ENCODE peak calls at places on chromosomes 7 and 10, in five cellular contexts. S is GM12865; Y is glutamatergic neuron; U is foreskin fibroblast; Q is CD4-positive, alpha-beta T cell. L is an unnamed sample.

GRCh38 chr10:102327641-102328040 is 67.9 kb upstream of the NFKB2 start:
- DNase-seq in S (no peak), Y (no peak), U (no peak), Q (no peak), L (no peak)

GRCh38 chr7:120857558-120858298 is at the start of gene TSPAN12:
- DNase-seq in S (peak), Y (peak), U (peak), Q (peak), L (peak)

GRCh38 chr7:77391230-77391629 is 24.9 kb downstream of the GSAP start:
- DNase-seq in S (peak), Y (no peak), U (no peak), Q (no peak), L (no peak)

GRCh38 chr10:130423455-130424305 is 287.5 kb downstream of the GLRX3 start:
- DNase-seq in S (no peak), Y (no peak), U (no peak), Q (no peak), L (no peak)

GRCh38 chr10:71555760-71556159 is 159.0 kb downstream of the CDH23 start:
- DNase-seq in S (no peak), Y (no peak), U (no peak), Q (no peak), L (no peak)

GRCh38 chr10:42997151-42997848 is 79.6 kb upstream of the RET start:
- DNase-seq in S (no peak), Y (no peak), U (no peak), Q (no peak), L (peak)

GRCh38 chr10:114607358-114607998 is 50.6 kb downstream of the ABLIM1 start:
- DNase-seq in S (no peak), Y (no peak), U (peak), Q (no peak), L (no peak)

GRCh38 chr7:43439631-43440401 is 143.1 kb upstream of the STK17A start:
- DNase-seq in S (peak), Y (peak), U (peak), Q (peak), L (peak)

GRCh38 chr7:41882745-41883527 is 180.0 kb upstream of the INHBA start:
- DNase-seq in S (peak), Y (no peak), U (no peak), Q (no peak), L (no peak)

GRCh38 chr10:3754727-3755439 is 30.1 kb downstream of the KLF6 start:
- DNase-seq in S (no peak), Y (no peak), U (peak), Q (no peak), L (no peak)

GRCh38 chr10:106226831-106227230 is 937.7 kb downstream of the SORCS1 start:
- DNase-seq in S (no peak), Y (no peak), U (no peak), Q (no peak), L (no peak)

GRCh38 chr7:137685439-137686164 is 161.2 kb downstream of the DGKI start:
- DNase-seq in S (no peak), Y (no peak), U (peak), Q (no peak), L (no peak)

GRCh38 chr10:133086247-133086646 is 1.5 kb upstream of the ADGRA1 start:
- DNase-seq in S (no peak), Y (peak), U (no peak), Q (no peak), L (no peak)

GRCh38 chr10:68982389-68982788 is 6.2 kb upstream of the KIFBP start:
- DNase-seq in S (no peak), Y (no peak), U (no peak), Q (no peak), L (no peak)

DNA sequence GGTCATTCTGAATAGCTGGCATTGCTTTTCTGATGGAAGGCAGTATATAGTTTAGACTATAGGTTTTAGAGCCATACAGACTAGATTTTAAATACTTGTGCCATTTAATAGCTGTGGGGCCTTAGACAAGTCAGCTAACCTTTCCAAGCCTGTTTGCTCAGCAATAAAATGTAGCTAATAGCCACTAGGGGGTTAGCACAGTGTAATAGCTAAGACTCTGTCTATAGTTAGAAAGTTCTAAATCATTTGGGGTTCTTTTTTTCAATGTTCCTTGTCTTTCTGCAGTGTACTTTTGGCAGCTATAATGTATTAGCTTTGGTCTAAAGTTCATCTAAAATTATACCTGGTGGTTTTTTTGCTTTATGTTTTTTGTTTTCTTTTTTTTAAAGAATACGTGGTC is 7.5 kb upstream of the KIFBP start:
- DNase-seq in S (no peak), Y (no peak), U (no peak), Q (no peak), L (no peak)
- TF ChIP-seq CTCF in S (peak), Y (no peak), U (peak), Q (no peak), L (no peak)

GRCh38 chr10:48470893-48471805 is 133.7 kb downstream of the ARHGAP22 start:
- DNase-seq in S (no peak), Y (no peak), U (peak), Q (no peak), L (no peak)
- TF ChIP-seq CTCF in S (no peak), Y (no peak), U (no peak), Q (no peak), L (peak)

GRCh38 chr7:135957627-135958026 is 19.5 kb downstream of the MTPN start:
- DNase-seq in S (no peak), Y (no peak), U (no peak), Q (no peak), L (no peak)

GRCh38 chr7:135959655-135960363 is 17.4 kb downstream of the MTPN start:
- DNase-seq in S (no peak), Y (no peak), U (no peak), Q (no peak), L (no peak)

GRCh38 chr7:135962802-135963201 is 14.4 kb downstream of the MTPN start:
- DNase-seq in S (no peak), Y (no peak), U (no peak), Q (no peak), L (no peak)

GRCh38 chr7:135958173-135958572 is 19.0 kb downstream of the MTPN start:
- DNase-seq in S (no peak), Y (no peak), U (no peak), Q (no peak), L (no peak)

DNA sequence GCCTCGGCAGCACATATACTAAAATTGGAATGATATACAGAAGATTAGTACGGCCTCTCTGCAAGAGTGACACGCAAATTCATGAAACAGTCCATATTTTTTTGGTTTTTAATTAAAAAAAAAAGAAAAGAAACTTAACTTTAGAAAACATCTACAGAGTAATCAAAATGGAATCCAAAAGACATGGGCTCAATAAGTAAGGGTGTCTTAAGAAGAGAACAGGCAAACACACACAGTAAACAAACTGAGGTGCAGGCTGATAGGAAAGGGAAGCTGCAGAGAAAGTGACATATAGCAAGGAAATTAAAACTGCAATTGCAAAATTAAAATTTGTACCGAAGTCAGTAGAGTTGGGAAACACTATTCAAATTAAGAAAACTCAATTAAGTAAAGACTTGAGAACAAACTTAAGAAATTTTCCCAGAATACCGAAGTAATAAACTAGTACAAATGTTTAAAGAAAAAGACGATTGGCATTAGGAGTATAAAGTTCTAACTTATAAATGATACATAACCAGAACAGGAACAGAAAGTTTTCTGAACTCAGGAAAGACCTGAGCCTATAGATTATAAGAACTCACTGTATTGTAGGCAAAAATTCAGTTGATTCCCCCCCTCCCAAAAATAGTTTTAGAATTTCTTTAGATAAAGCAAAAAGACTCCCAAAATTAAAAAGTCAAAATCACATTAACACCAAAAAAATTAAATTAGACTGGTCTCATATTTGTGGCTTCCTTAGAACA is 16.3 kb downstream of the MTPN start:
- DNase-seq in S (no peak), Y (no peak), U (no peak), Q (no peak), L (no peak)
- TF ChIP-seq CTCF in S (no peak), Y (no peak), U (no peak), Q (no peak), L (no peak)

GRCh38 chr10:79562135-79562756 is 2.0 kb upstream of the SFTPA2 start:
- DNase-seq in S (peak), Y (peak), U (peak), Q (peak), L (peak)

GRCh38 chr10:79560160-79560709 is at the start of gene SFTPA2:
- DNase-seq in S (no peak), Y (no peak), U (no peak), Q (no peak), L (no peak)

GRCh38 chr10:79555910-79556309 is 4.3 kb downstream of the SFTPA2 start:
- DNase-seq in S (no peak), Y (no peak), U (no peak), Q (no peak), L (no peak)

GRCh38 chr10:79559726-79560125 is 481 bp downstream of the SFTPA2 start:
- DNase-seq in S (no peak), Y (no peak), U (peak), Q (no peak), L (no peak)

GRCh38 chr10:79561257-79561656 is 1.1 kb upstream of the SFTPA2 start:
- DNase-seq in S (no peak), Y (no peak), U (no peak), Q (no peak), L (no peak)
- TF ChIP-seq CTCF in S (no peak), Y (no peak), U (no peak), Q (no peak), L (no peak)

GRCh38 chr7:143373255-143373794 is 7.8 kb upstream of the ZYX start:
- DNase-seq in S (no peak), Y (no peak), U (no peak), Q (no peak), L (no peak)
- TF ChIP-seq CTCF in S (no peak), Y (no peak), U (no peak), Q (no peak), L (no peak)

DNA sequence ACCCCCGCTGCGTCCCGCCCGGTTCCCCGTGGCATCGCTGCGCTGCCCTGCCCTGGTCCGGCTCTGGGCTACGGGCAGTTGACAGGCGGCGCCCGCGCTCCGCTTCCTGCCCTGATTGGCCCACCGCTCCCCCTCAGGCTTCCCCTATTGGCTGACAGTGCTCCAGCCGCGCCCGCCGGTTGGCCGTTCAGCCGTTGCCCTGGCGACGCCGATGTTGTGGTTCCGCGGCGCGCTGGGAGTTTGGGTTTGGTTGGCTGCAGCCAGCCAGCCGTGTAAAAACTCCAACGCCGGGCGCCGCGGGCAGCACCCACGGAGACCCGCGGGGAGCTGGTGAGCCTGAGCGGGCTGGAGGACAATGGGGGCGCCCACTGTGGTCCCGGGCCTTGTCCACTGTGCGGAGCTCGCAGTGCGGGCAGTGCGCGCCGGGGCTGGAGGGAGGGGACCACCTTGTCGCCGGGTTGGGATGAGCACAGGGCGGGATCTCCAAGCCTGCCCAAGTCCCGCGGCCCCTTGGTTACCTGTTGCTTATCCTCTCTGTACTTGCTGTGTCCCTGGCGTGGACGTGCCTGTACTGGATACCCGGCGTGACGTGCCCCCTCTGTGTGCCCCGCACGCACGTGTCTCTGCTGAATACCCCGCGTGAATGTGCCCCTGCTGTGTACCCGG is at the start of gene C7orf57:
- DNase-seq in S (peak), Y (peak), U (peak), Q (peak), L (peak)
- TF ChIP-seq CTCF in S (no peak), Y (no peak), U (peak), Q (peak), L (no peak)

GRCh38 chr10:48895198-48895720 is 44.4 kb downstream of the LRRC18 start:
- DNase-seq in S (no peak), Y (no peak), U (peak), Q (no peak), L (no peak)
- TF ChIP-seq CTCF in S (no peak), Y (no peak), U (no peak), Q (no peak), L (no peak)

GRCh38 chr7:149860821-149861727 is 12.7 kb upstream of the ATP6V0E2 start:
- DNase-seq in S (no peak), Y (peak), U (no peak), Q (no peak), L (peak)
- TF ChIP-seq CTCF in S (peak), Y (peak), U (peak), Q (peak), L (peak)

DNA sequence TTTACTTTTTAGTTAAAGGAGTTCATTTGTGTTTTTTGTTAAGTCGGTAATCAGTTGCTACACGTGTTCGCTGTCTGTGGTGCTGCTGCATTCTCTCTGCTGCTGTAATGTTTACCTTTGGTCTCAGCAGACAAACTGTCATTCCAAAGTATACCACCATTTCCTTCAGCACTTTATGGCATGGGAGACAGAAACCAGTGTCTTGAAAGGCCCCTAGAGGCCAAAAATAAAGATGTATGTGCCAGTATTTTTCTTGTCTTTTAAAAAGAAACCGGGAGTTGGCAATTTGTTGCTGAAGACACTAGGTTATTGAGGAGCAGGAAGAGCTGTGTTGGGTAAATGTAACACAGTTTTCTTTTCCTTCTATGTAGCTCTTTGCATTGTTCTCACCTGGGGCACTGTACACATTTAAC is 24.1 kb downstream of the ZNF92 start:
- DNase-seq in S (no peak), Y (no peak), U (no peak), Q (no peak), L (no peak)
- TF ChIP-seq CTCF in S (no peak), Y (no peak), U (no peak), Q (no peak), L (no peak)

L was measured in endothelial cell.